ENCODE peak calls at places on chromosomes 7 and 10, in six cellular contexts. S is CD8-positive, alpha-beta T cell; F is right lobe of liver; X is right cardiac atrium; A is GM23248; T is testis. R is an unnamed sample.

GRCh38 chr10:28906934-28907333 is 229.6 kb downstream of the BAMBI start:
- DNase-seq in S (no peak), F (no peak), X (no peak), A (no peak), T (no peak), R (no peak)

GRCh38 chr7:140591178-140591902 is 49.3 kb downstream of the DENND2A start:
- DNase-seq in S (no peak), F (no peak), X (no peak), A (peak), T (no peak), R (no peak)

GRCh38 chr10:132555648-132556575 is 18.3 kb downstream of the INPP5A start:
- DNase-seq in S (no peak), F (no peak), X (peak), A (no peak), T (no peak), R (no peak)

GRCh38 chr7:79523426-79523825 is 70.0 kb upstream of the MAGI2 start:
- DNase-seq in S (no peak), F (no peak), X (no peak), A (peak), T (no peak), R (no peak)

GRCh38 chr10:15504101-15504840 is 133.2 kb upstream of the FAM171A1 start:
- DNase-seq in S (no peak), F (no peak), X (no peak), A (peak), T (no peak), R (no peak)

GRCh38 chr7:16980539-16980938 is 98.8 kb upstream of the AGR3 start:
- DNase-seq in S (no peak), F (no peak), X (no peak), A (no peak), T (no peak), R (no peak)

GRCh38 chr7:77246031-77246430 is 46.4 kb upstream of the FGL2 start:
- DNase-seq in S (no peak), F (no peak), X (no peak), A (no peak), T (no peak), R (no peak)

GRCh38 chr7:37118029-37118428 is 330.6 kb downstream of the ELMO1 start:
- DNase-seq in S (no peak), F (no peak), X (no peak), A (no peak), T (no peak), R (no peak)

GRCh38 chr10:111379521-111379920 is 302.7 kb downstream of the ADRA2A start:
- DNase-seq in S (no peak), F (no peak), X (no peak), A (no peak), T (peak), R (no peak)

GRCh38 chr7:30074422-30075030 is 46.3 kb downstream of the PLEKHA8 start:
- DNase-seq in S (no peak), F (no peak), X (no peak), A (peak), T (no peak), R (no peak)

GRCh38 chr10:108629843-108630242 is 1293.5 kb downstream of the XPNPEP1 start:
- DNase-seq in S (no peak), F (no peak), X (no peak), A (peak), T (no peak), R (no peak)

GRCh38 chr7:116653646-116654045 is 18.4 kb upstream of the MET start:
- DNase-seq in S (no peak), F (no peak), X (no peak), A (no peak), T (no peak), R (peak)

GRCh38 chr7:114086906-114087651 is 168.3 kb upstream of the PPP1R3A start:
- DNase-seq in S (no peak), F (peak), X (peak), A (peak), T (no peak), R (no peak)

GRCh38 chr7:150322833-150323681 is at the start of the genes ACTR3C and LRRC61:
- DNase-seq in S (peak), F (peak), X (peak), A (no peak), T (peak), R (no peak)

GRCh38 chr10:69415049-69415448 is 1.7 kb downstream of the TACR2 start:
- DNase-seq in S (no peak), F (no peak), X (no peak), A (no peak), T (no peak), R (no peak)

GRCh38 chr10:34294137-34294536 is 521.0 kb downstream of the PARD3 start:
- DNase-seq in S (no peak), F (no peak), X (no peak), A (no peak), T (no peak), R (no peak)

GRCh38 chr10:43862756-43863155 is 214.1 kb upstream of the ZNF32 start:
- DNase-seq in S (no peak), F (no peak), X (no peak), A (peak), T (no peak), R (no peak)

GRCh38 chr10:43863270-43863669 is 214.6 kb upstream of the ZNF32 start:
- DNase-seq in S (no peak), F (no peak), X (peak), A (no peak), T (no peak), R (no peak)

GRCh38 chr10:43865275-43866135 is 216.8 kb upstream of the ZNF32 start:
- DNase-seq in S (no peak), F (no peak), X (no peak), A (no peak), T (peak), R (no peak)

GRCh38 chr10:43864622-43865021 is 215.9 kb upstream of the ZNF32 start:
- DNase-seq in S (no peak), F (no peak), X (no peak), A (no peak), T (no peak), R (no peak)

DNA sequence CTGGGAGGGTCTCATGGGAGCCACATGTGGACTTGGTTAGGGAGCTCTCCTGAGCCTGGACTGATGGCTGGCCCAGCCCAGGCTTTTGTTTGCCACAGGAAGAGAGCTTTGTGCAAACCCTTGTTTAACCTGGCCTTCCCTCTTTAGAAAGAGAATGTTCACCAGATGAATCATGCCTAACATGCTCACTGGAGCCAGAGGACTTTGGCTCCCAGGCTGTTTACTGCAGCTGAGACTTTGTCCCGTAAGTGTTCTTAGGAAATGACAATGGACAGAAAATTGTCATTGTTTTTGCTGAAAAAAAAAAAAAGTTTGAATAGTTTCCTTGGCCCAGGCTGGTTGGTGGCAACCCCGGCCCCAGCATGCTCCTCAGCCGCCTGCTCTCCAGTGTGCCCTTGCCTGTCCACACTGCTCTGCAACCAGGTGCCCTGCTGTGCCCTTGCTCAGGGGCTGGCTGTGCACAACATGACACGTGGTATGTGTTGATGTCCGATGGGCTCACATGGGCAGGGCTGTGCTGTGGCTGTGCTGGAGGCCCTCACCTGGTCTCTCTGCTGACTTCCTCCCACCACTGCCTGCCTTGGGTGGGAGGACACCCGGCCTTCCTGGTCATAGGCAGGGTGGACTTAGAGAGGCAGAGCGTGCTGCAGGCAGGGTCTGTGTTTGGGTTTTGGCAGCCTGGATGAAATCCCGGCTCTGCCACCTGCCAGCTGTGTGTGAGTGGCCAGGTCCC is 215.3 kb upstream of the ZNF32 start:
- DNase-seq in S (no peak), F (peak), X (peak), A (peak), T (no peak), R (no peak)
- H3K27ac ChIP-seq in S (no peak), F (peak), X (peak), A (peak), T (peak), R (no peak)

DNA sequence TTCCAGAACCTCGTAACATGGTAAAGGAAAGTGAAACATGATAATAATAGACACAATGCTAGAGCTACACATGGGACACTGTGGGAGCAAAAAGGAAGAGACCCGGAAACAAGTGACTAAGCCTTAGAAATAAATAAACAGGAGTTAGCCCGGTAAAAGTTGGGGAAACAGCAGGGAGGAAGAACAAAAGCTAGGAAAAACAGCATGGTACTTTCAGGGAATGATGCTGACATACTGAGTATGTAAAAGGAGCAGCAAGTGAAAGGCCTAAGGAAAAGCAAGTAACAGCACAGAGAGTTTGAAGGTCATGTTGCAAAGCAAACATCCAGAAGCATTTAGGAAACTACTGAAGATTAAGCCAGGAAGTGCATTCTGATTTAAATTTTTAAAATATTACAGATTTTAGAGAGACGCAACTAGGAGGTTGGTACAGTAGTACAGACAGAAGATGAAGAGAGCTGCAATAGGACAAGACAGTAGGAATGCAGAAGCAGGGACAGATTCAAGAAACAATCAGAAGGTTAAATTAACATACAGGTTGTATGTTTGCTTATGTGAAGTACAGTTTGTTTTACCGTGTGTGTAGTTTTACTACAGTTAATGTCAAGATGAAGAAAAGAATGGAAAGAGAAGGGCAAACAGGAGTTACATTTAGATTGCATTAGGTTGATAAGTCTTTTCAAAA is 63.7 kb downstream of the ARHGAP12 start:
- DNase-seq in S (no peak), F (no peak), X (no peak), A (peak), T (no peak), R (no peak)
- H3K27ac ChIP-seq in S (no peak), F (peak), X (no peak), A (peak), T (no peak), R (no peak)

GRCh38 chr10:1668347-1668746 is 69.0 kb downstream of the ADARB2 start:
- DNase-seq in S (no peak), F (no peak), X (no peak), A (no peak), T (no peak), R (no peak)

GRCh38 chr10:1669433-1669832 is 67.9 kb downstream of the ADARB2 start:
- DNase-seq in S (no peak), F (no peak), X (no peak), A (no peak), T (no peak), R (no peak)

GRCh38 chr10:1672001-1672781 is 65.1 kb downstream of the ADARB2 start:
- DNase-seq in S (no peak), F (no peak), X (no peak), A (no peak), T (no peak), R (no peak)

GRCh38 chr10:1671366-1672000 is 65.8 kb downstream of the ADARB2 start:
- DNase-seq in S (no peak), F (no peak), X (no peak), A (no peak), T (no peak), R (no peak)

DNA sequence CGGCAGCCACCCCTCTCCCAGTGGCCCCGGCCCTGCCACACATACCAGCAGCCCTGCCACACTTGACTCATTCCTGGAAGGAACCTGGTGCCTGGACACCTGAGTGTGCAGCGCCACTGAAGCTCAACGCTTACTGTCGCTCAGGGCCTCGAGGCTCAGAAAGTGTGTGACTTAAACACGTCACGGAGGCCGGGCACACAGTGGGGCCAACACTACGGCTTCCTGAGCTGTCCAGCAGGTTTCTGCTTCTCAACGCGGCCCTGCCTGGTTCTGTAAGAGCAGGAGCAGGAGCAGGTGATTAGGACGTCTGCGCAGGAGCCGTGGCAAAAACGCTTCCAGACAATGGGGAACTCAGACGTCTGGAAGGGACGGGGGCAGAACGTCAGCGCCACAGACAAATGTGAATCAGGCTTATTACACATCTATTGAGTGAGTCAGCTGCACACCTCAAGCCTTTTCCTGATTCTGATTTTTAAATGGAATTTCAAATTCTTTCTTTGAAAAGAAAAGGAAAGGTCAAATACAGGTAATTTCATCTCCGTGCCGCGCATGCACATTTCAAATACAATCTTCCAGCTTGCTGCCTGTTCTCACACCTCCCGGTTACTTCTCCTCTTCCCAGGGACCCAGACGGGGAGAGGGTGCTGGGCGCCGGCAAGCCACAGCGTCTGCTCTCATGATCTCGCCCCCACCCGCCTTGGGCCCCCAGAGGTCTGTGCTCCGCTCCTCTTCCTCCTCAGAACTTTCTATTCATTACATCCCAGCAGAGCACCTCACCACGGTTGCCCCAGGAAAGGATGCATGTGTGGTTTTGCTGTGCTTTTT is 66.6 kb downstream of the ADARB2 start:
- DNase-seq in S (no peak), F (no peak), X (no peak), A (no peak), T (no peak), R (no peak)
- H3K27ac ChIP-seq in S (no peak), F (no peak), X (no peak), A (no peak), T (no peak), R (no peak)

GRCh38 chr7:148153611-148154010 is 437.0 kb upstream of the C7orf33 start:
- DNase-seq in S (no peak), F (peak), X (peak), A (no peak), T (peak), R (no peak)
- H3K27ac ChIP-seq in S (no peak), F (no peak), X (peak), A (no peak), T (peak), R (no peak)

DNA sequence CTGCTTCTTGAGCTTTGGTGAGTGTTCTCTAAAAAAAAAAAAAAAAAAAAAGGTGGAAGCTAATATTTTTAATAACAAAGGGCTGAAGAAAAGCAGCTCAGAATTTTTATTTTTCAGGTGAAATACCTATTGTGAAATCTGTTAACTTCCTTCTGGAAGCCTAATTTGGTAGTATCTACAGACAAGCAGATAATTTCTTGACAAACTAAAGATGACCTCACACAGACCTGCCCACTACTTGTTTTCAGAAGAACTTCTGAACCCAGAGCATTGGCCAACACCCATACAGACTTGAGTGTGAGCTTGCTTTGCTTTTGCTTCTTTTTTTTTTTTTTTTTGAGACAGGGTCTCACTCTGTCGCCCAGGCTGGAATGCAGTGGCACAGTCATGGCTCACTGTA is 31.2 kb downstream of the LRRC4 start:
- DNase-seq in S (no peak), F (no peak), X (no peak), A (no peak), T (no peak), R (no peak)
- H3K27ac ChIP-seq in S (no peak), F (peak), X (no peak), A (no peak), T (no peak), R (no peak)

DNA sequence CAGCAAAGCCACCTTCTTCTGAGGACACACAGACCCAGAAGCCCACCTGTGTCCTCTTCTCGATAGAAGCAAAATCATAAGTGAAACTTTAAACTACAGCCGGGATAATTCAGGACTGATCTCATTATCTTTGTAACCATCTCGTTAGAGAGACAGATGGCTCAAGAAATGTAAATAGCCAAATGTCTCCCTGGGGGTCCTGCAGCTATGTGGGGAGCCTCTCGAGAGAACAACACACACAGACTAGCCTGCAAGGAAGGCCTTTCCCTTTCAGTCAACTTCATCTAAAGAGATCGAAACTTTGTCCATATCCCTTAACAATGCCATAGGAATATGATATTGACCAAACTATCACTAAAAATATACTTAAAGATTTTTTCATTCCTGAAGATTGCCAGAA is 93.5 kb downstream of the VWC2 start:
- DNase-seq in S (no peak), F (no peak), X (no peak), A (no peak), T (no peak), R (no peak)
- H3K27ac ChIP-seq in S (no peak), F (no peak), X (no peak), A (no peak), T (no peak), R (peak)

R was measured in epithelial cell of prostate.